ENCODE peak calls at places on chromosomes 12 and 14, in eight cellular contexts. One of them, this sample, is unnamed.

GRCh38 chr12:2284857-2285256 is 232.1 kb downstream of the CACNA1C start:
- DNase-seq in lower leg skin: no peak
- DNase-seq in brain microvascular endothelial cell: peak
- DNase-seq in GM12878: no peak
- DNase-seq in endodermal cell: peak
- DNase-seq in astrocyte of the cerebellum: peak
- DNase-seq in cardiac muscle cell: peak
- DNase-seq in fibroblast of lung: peak
- DNase-seq in this sample: peak

GRCh38 chr14:20413785-20414117 is 450 bp upstream of the TEP1 start:
- DNase-seq in cardiac muscle cell: no peak
- DNase-seq in GM12878: no peak
- DNase-seq in brain microvascular endothelial cell: no peak
- DNase-seq in endodermal cell: no peak
- DNase-seq in lower leg skin: no peak
- DNase-seq in fibroblast of lung: peak
- DNase-seq in astrocyte of the cerebellum: no peak
- DNase-seq in this sample: no peak

GRCh38 chr14:94971750-94972149 is 185.6 kb downstream of the DICER1 start:
- DNase-seq in brain microvascular endothelial cell: no peak
- DNase-seq in GM12878: no peak
- DNase-seq in lower leg skin: peak
- DNase-seq in fibroblast of lung: no peak
- DNase-seq in endodermal cell: no peak
- DNase-seq in cardiac muscle cell: peak
- DNase-seq in astrocyte of the cerebellum: peak
- DNase-seq in this sample: peak

GRCh38 chr12:52984136-52984535 is 22.1 kb upstream of the EIF4B start:
- DNase-seq in GM12878: no peak
- DNase-seq in cardiac muscle cell: no peak
- DNase-seq in lower leg skin: no peak
- DNase-seq in astrocyte of the cerebellum: no peak
- DNase-seq in brain microvascular endothelial cell: no peak
- DNase-seq in endodermal cell: no peak
- DNase-seq in fibroblast of lung: no peak
- DNase-seq in this sample: no peak

GRCh38 chr14:91350813-91351507 is 66.7 kb downstream of the CCDC88C start:
- DNase-seq in lower leg skin: no peak
- DNase-seq in cardiac muscle cell: no peak
- DNase-seq in GM12878: peak
- DNase-seq in endodermal cell: no peak
- DNase-seq in brain microvascular endothelial cell: peak
- DNase-seq in astrocyte of the cerebellum: no peak
- DNase-seq in fibroblast of lung: no peak
- DNase-seq in this sample: peak

GRCh38 chr12:132945806-132946506 is 10.2 kb downstream of the ZNF605 start:
- DNase-seq in GM12878: no peak
- DNase-seq in cardiac muscle cell: no peak
- DNase-seq in lower leg skin: no peak
- DNase-seq in brain microvascular endothelial cell: no peak
- DNase-seq in astrocyte of the cerebellum: no peak
- DNase-seq in fibroblast of lung: no peak
- DNase-seq in endodermal cell: no peak
- DNase-seq in this sample: no peak

GRCh38 chr12:18970603-18971002 is 158.9 kb upstream of the PLEKHA5 start:
- DNase-seq in brain microvascular endothelial cell: no peak
- DNase-seq in astrocyte of the cerebellum: no peak
- DNase-seq in cardiac muscle cell: no peak
- DNase-seq in GM12878: no peak
- DNase-seq in lower leg skin: no peak
- DNase-seq in fibroblast of lung: no peak
- DNase-seq in endodermal cell: no peak
- DNase-seq in this sample: peak

GRCh38 chr14:97446087-97446486 is 648.9 kb downstream of the VRK1 start:
- DNase-seq in GM12878: no peak
- DNase-seq in lower leg skin: no peak
- DNase-seq in astrocyte of the cerebellum: no peak
- DNase-seq in fibroblast of lung: no peak
- DNase-seq in brain microvascular endothelial cell: no peak
- DNase-seq in cardiac muscle cell: no peak
- DNase-seq in endodermal cell: no peak
- DNase-seq in this sample: no peak

GRCh38 chr12:5716221-5716620 is 228.8 kb downstream of the ANO2 start:
- DNase-seq in fibroblast of lung: peak
- DNase-seq in cardiac muscle cell: no peak
- DNase-seq in lower leg skin: no peak
- DNase-seq in GM12878: no peak
- DNase-seq in brain microvascular endothelial cell: no peak
- DNase-seq in astrocyte of the cerebellum: no peak
- DNase-seq in endodermal cell: no peak
- DNase-seq in this sample: no peak

GRCh38 chr12:75712223-75712622 is 200.8 kb upstream of the KRR1 start:
- DNase-seq in astrocyte of the cerebellum: no peak
- DNase-seq in brain microvascular endothelial cell: no peak
- DNase-seq in lower leg skin: no peak
- DNase-seq in endodermal cell: no peak
- DNase-seq in cardiac muscle cell: no peak
- DNase-seq in fibroblast of lung: no peak
- DNase-seq in GM12878: no peak
- DNase-seq in this sample: no peak

GRCh38 chr12:45008211-45008610 is 42.7 kb downstream of the DBX2 start:
- DNase-seq in lower leg skin: no peak
- DNase-seq in cardiac muscle cell: no peak
- DNase-seq in brain microvascular endothelial cell: no peak
- DNase-seq in GM12878: no peak
- DNase-seq in astrocyte of the cerebellum: no peak
- DNase-seq in fibroblast of lung: no peak
- DNase-seq in endodermal cell: no peak
- DNase-seq in this sample: no peak

GRCh38 chr12:47949441-47950341 is 13.7 kb upstream of the TMEM106C start:
- DNase-seq in astrocyte of the cerebellum: peak
- DNase-seq in fibroblast of lung: peak
- DNase-seq in endodermal cell: peak
- DNase-seq in GM12878: no peak
- DNase-seq in brain microvascular endothelial cell: peak
- DNase-seq in cardiac muscle cell: peak
- DNase-seq in lower leg skin: peak
- DNase-seq in this sample: peak

GRCh38 chr12:11687538-11687937 is 38.1 kb downstream of the ETV6 start:
- DNase-seq in endodermal cell: no peak
- DNase-seq in cardiac muscle cell: peak
- DNase-seq in fibroblast of lung: peak
- DNase-seq in astrocyte of the cerebellum: no peak
- DNase-seq in lower leg skin: no peak
- DNase-seq in GM12878: no peak
- DNase-seq in brain microvascular endothelial cell: no peak
- DNase-seq in this sample: no peak

GRCh38 chr14:95652690-95653089 is 33.5 kb upstream of the TCL1B start:
- DNase-seq in brain microvascular endothelial cell: no peak
- DNase-seq in astrocyte of the cerebellum: no peak
- DNase-seq in endodermal cell: no peak
- DNase-seq in cardiac muscle cell: no peak
- DNase-seq in lower leg skin: no peak
- DNase-seq in GM12878: no peak
- DNase-seq in fibroblast of lung: no peak
- DNase-seq in this sample: no peak

DNA sequence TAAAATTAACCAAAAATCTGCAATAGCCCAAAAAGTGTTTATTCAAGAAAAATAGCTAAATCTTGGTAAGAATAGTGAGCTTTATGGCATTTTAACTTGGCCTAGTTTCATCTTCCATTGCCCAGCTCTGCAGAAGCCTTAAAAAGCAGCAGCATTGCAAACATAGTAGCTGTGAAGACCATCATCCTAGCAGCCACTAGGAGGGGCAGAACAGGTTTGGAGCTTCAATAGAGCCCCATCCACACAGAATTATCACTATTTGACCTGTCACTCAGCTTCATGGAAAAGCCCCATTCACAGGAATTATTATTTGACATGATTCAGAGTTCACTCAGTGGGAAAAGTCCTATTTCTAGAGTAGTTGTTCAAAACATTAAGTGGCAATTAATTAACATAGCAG is 7.3 kb downstream of the CLEC14A start:
- DNase-seq in cardiac muscle cell: no peak
- DNase-seq in endodermal cell: peak
- DNase-seq in brain microvascular endothelial cell: no peak
- DNase-seq in astrocyte of the cerebellum: no peak
- DNase-seq in GM12878: no peak
- DNase-seq in fibroblast of lung: no peak
- DNase-seq in lower leg skin: no peak
- DNase-seq in this sample: no peak
- TF ChIP-seq CTCF in cardiac muscle cell: peak
- TF ChIP-seq CTCF in endodermal cell: peak
- TF ChIP-seq CTCF in brain microvascular endothelial cell: peak
- TF ChIP-seq CTCF in astrocyte of the cerebellum: no peak
- TF ChIP-seq CTCF in GM12878: no peak
- TF ChIP-seq CTCF in fibroblast of lung: peak
- TF ChIP-seq CTCF in lower leg skin: no peak
- TF ChIP-seq CTCF in this sample: peak

DNA sequence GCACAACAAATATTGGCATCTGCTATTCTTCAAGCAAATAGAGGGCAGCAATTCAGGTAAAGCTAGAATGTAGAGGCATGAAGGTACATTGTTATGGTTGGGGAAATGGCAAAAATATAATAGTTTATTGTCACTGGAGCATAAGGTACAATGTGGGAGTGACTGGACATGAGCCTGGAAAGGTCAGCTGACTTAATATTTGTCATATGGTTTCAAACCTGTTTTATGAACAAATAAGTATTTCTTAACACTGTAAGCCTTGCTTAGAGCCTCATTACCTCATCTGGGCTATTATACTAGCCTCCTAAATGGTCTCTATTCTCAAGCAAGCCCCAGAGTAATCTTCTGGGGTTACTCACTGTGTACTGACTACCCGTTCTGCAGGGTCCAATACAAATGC is 33.7 kb downstream of the FAM177A1 start:
- DNase-seq in cardiac muscle cell: no peak
- DNase-seq in lower leg skin: no peak
- DNase-seq in endodermal cell: no peak
- DNase-seq in fibroblast of lung: no peak
- DNase-seq in GM12878: no peak
- DNase-seq in brain microvascular endothelial cell: no peak
- DNase-seq in astrocyte of the cerebellum: no peak
- DNase-seq in this sample: no peak
- H3K4me3 ChIP-seq in cardiac muscle cell: no peak
- H3K4me3 ChIP-seq in lower leg skin: no peak
- H3K4me3 ChIP-seq in endodermal cell: no peak
- H3K4me3 ChIP-seq in fibroblast of lung: no peak
- H3K4me3 ChIP-seq in GM12878: no peak
- H3K4me3 ChIP-seq in brain microvascular endothelial cell: no peak
- H3K4me3 ChIP-seq in astrocyte of the cerebellum: no peak
- H3K4me3 ChIP-seq in this sample: no peak

DNA sequence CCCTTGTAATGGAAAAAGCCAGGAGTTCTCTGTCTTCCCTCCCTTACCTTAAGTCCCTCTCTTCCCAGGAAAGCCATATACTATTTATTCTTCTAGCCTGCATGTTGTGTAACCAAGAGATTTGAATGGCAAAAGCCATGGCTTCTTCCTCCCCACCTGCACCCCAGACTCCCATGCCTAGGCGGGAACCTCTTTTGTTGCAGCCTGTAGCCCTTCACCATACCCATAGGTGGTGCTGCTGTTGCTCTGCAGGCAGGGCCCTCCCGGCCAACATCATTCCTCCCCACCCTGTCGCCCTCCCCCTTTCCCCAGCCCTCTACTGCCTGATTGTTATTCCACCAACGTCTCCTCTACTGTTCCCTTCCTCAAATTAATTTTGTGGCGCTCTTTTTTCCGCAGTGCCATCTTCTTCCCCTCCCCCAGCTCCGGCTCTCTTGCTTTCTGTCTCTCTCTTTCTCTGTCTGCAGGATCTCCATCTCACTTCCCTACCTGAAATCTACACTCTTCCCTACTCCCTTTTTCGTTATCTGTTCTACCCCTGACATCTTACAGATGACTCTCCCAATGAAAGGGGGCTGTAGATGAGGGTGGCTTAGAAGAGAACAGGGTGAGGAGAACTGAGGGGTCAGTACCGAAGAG is 13.8 kb downstream of the NGDN start:
- DNase-seq in GM12878: no peak
- DNase-seq in cardiac muscle cell: peak
- DNase-seq in endodermal cell: peak
- DNase-seq in astrocyte of the cerebellum: no peak
- DNase-seq in lower leg skin: no peak
- DNase-seq in fibroblast of lung: peak
- DNase-seq in brain microvascular endothelial cell: peak
- DNase-seq in this sample: peak
- TF ChIP-seq CTCF in GM12878: peak
- TF ChIP-seq CTCF in cardiac muscle cell: peak
- TF ChIP-seq CTCF in endodermal cell: peak
- TF ChIP-seq CTCF in astrocyte of the cerebellum: peak
- TF ChIP-seq CTCF in lower leg skin: no peak
- TF ChIP-seq CTCF in fibroblast of lung: peak
- TF ChIP-seq CTCF in brain microvascular endothelial cell: peak
- TF ChIP-seq CTCF in this sample: peak

DNA sequence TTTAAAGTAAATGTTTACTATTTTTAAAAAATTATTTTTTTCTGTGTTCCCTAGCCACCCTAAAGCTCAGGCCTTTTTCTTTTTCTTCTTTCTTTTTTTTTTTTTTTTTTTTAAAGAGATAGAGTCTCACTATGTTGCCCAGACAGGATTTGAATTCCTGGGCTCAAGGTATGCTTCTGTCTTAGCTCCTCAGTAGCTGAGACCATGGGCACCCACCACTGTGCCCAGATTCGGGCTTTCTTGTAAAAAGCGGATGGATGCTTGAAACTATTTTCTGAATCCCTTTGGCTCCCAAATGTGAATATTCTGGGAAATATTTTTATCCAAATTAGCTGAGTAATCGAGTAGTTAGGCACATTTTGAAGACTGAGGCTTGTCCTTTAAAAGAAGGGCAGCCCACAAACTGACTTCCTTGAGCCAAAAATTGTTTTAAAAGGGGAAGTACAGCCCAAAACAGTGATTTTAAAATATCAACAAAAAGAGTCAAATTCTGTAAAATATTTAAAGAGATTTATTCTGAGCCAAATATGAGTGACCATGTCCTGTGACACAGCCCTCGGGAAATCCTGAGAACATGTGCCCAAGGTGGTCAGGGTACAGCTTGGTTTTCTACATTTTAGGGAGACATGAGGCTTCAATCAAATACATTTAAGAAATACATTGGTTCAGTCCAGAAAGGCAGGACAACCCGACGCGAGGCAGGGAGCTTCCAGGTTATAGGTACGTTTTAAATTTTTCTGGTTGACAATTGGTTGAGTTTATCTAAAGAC is 28.8 kb upstream of the HIGD1C start:
- DNase-seq in fibroblast of lung: no peak
- DNase-seq in endodermal cell: peak
- DNase-seq in cardiac muscle cell: no peak
- DNase-seq in brain microvascular endothelial cell: no peak
- DNase-seq in lower leg skin: no peak
- DNase-seq in GM12878: no peak
- DNase-seq in astrocyte of the cerebellum: no peak
- DNase-seq in this sample: peak
- H3K4me3 ChIP-seq in fibroblast of lung: peak
- H3K4me3 ChIP-seq in endodermal cell: no peak
- H3K4me3 ChIP-seq in cardiac muscle cell: no peak
- H3K4me3 ChIP-seq in brain microvascular endothelial cell: no peak
- H3K4me3 ChIP-seq in lower leg skin: no peak
- H3K4me3 ChIP-seq in GM12878: peak
- H3K4me3 ChIP-seq in astrocyte of the cerebellum: no peak
- H3K4me3 ChIP-seq in this sample: no peak

This sample was measured in fibroblast of mammary gland.